ENCODE peak calls at places on chromosomes 3 and 15, in nine cellular contexts. D is heart left ventricle, Q is fibroblast of lung, L is tibial artery, E is BJ, O is bronchial epithelial cell, R is upper lobe of left lung, T is SK-N-SH, Y is pancreas. M is an unnamed sample. For H3K27me3, the result is how much of the 10 kb centered on the place peaks cover.

GRCh38 chr15:86066174-86066829 is 13.4 kb upstream of the AGBL1 start:
- DNase-seq in D (no peak), Q (no peak), L (no peak), E (no peak), O (no peak), R (no peak), T (no peak), Y (no peak), M (no peak)

GRCh38 chr15:99151156-99151555 is 46.3 kb downstream of the SYNM start:
- DNase-seq in D (no peak), Q (no peak), L (no peak), E (no peak), O (no peak), R (no peak), T (no peak), Y (no peak), M (no peak)

GRCh38 chr3:39449796-39450195 is 17.7 kb upstream of the MOBP start:
- DNase-seq in D (no peak), Q (no peak), L (no peak), E (no peak), O (no peak), R (no peak), T (no peak), Y (no peak), M (no peak)

GRCh38 chr3:22089284-22089683 is 338.3 kb upstream of the ZNF385D start:
- DNase-seq in D (no peak), Q (peak), L (no peak), E (no peak), O (peak), R (no peak), T (peak), Y (no peak), M (no peak)

GRCh38 chr15:52261498-52262242 is 33.9 kb downstream of the MYO5C start:
- DNase-seq in D (peak), Q (peak), L (peak), E (peak), O (peak), R (no peak), T (peak), Y (no peak), M (peak)

GRCh38 chr3:120204338-120204737 is 80.7 kb downstream of the GPR156 start:
- DNase-seq in D (no peak), Q (no peak), L (no peak), E (no peak), O (no peak), R (no peak), T (no peak), Y (no peak), M (no peak)

GRCh38 chr15:45522931-45523331 is 376 bp upstream of the SLC30A4 start:
- DNase-seq in D (no peak), Q (peak), L (no peak), E (no peak), O (peak), R (no peak), T (no peak), Y (no peak), M (no peak)

GRCh38 chr3:184659797-184660301 is 52.0 kb downstream of the MAGEF1 start:
- DNase-seq in D (peak), Q (no peak), L (no peak), E (no peak), O (no peak), R (peak), T (peak), Y (no peak), M (no peak)

GRCh38 chr3:188584162-188584529 is 430.2 kb downstream of the LPP start:
- DNase-seq in D (no peak), Q (peak), L (no peak), E (no peak), O (peak), R (no peak), T (no peak), Y (no peak), M (no peak)

GRCh38 chr3:185216587-185216918 is 37.3 kb downstream of the EHHADH start:
- DNase-seq in D (no peak), Q (no peak), L (no peak), E (no peak), O (no peak), R (no peak), T (no peak), Y (no peak), M (no peak)

GRCh38 chr15:31758126-31758525 is 272.2 kb upstream of the CHRNA7 start:
- DNase-seq in D (peak), Q (peak), L (peak), E (no peak), O (peak), R (no peak), T (peak), Y (peak), M (no peak)

GRCh38 chr3:57006949-57007419 is 53.5 kb upstream of the SPATA12 start:
- DNase-seq in D (no peak), Q (peak), L (peak), E (no peak), O (peak), R (peak), T (no peak), Y (no peak), M (no peak)

GRCh38 chr15:29133321-29133720 is 136.3 kb downstream of the NSMCE3 start:
- DNase-seq in D (no peak), Q (no peak), L (no peak), E (no peak), O (no peak), R (no peak), T (peak), Y (peak), M (no peak)

GRCh38 chr3:143851331-143852017 is 3.2 kb upstream of the SLC9A9 start:
- DNase-seq in D (no peak), Q (no peak), L (no peak), E (no peak), O (peak), R (no peak), T (no peak), Y (no peak), M (no peak)

GRCh38 chr3:143849854-143850549 is 1.7 kb upstream of the SLC9A9 start:
- DNase-seq in D (no peak), Q (peak), L (no peak), E (peak), O (peak), R (no peak), T (no peak), Y (no peak), M (peak)

GRCh38 chr3:143850877-143851276 is 2.6 kb upstream of the SLC9A9 start:
- DNase-seq in D (no peak), Q (no peak), L (no peak), E (no peak), O (peak), R (no peak), T (no peak), Y (no peak), M (no peak)

GRCh38 chr3:143848707-143849106 is 439 bp upstream of the SLC9A9 start:
- DNase-seq in D (no peak), Q (no peak), L (no peak), E (no peak), O (no peak), R (no peak), T (no peak), Y (no peak), M (no peak)

GRCh38 chr3:143847787-143848631 is at the start of gene SLC9A9:
- DNase-seq in D (peak), Q (peak), L (peak), E (peak), O (peak), R (no peak), T (no peak), Y (no peak), M (peak)
- H3K4me3 ChIP-seq in D (peak), Q (peak), L (peak), E (peak), O (peak), R (peak), T (peak), Y (peak), M (peak)

GRCh38 chr3:141049681-141050080 is 1.5 kb upstream of the SPSB4 start:
- DNase-seq in D (no peak), Q (no peak), L (no peak), E (no peak), O (no peak), R (no peak), T (peak), Y (no peak), M (no peak)
- TF ChIP-seq CTCF in D (no peak), Q (peak), L (no peak), E (no peak), O (no peak), R (no peak), T (peak), Y (peak), M (no peak)

DNA sequence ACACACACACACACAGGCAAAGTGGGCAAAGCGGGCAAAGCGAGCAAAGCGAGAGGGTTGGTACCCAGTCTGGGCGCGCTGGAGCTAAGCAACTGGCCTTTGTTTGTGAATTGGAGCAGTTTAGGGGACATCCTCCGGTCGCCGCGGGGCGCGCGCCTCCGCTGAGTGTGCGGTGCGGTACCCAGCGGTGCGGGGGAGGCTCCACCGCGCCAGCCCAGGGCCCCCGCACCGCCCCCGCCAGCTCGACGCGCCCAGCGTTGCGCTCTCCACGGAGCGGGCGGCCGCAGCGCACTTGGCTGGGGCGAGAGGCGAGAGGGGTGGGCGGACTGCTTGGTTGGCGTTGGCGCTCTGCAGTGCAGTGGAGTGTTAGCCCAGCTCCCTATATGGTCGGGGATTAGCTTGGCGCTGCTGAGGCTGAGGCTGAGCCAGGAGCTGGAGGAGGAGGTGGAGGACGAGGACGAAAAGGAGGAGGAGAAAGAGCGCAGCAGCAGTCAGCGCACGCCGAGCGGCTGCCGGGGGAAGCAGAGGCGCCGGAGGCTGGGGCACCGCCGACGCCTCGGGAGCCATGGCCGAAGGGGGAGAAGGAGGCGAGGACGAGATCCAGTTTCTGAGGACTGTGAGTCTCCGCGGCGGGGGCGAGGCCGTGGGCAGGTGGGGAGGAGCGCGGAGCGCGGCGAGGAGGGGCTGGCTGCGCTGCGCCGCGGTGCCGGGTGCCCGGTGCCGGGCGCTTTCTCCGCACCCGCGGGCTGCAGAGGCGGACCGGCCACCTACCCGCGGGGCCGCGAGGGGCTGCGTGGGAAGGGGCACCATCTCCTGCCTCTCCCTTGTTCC is at the start of gene RYR3:
- DNase-seq in D (peak), Q (peak), L (peak), E (no peak), O (peak), R (peak), T (peak), Y (no peak), M (peak)
- H3K27me3 ChIP-seq in D (half or more), Q (under half), L (under half), E (under half), O (under half), R (under half), T (under half), Y (under half), M (under half)

GRCh38 chr3:151379083-151379734 is 5.3 kb downstream of the P2RY12 start:
- DNase-seq in D (no peak), Q (peak), L (peak), E (no peak), O (peak), R (no peak), T (peak), Y (no peak), M (no peak)

GRCh38 chr3:151383111-151383510 is 1.4 kb downstream of the P2RY12 start:
- DNase-seq in D (no peak), Q (no peak), L (no peak), E (no peak), O (no peak), R (no peak), T (no peak), Y (no peak), M (no peak)

GRCh38 chr3:151372063-151372820 is 12.3 kb downstream of the P2RY12 start:
- DNase-seq in D (no peak), Q (peak), L (no peak), E (no peak), O (peak), R (no peak), T (no peak), Y (no peak), M (no peak)

GRCh38 chr3:151382671-151383070 is 1.9 kb downstream of the P2RY12 start:
- DNase-seq in D (no peak), Q (no peak), L (no peak), E (no peak), O (no peak), R (no peak), T (no peak), Y (no peak), M (no peak)

DNA sequence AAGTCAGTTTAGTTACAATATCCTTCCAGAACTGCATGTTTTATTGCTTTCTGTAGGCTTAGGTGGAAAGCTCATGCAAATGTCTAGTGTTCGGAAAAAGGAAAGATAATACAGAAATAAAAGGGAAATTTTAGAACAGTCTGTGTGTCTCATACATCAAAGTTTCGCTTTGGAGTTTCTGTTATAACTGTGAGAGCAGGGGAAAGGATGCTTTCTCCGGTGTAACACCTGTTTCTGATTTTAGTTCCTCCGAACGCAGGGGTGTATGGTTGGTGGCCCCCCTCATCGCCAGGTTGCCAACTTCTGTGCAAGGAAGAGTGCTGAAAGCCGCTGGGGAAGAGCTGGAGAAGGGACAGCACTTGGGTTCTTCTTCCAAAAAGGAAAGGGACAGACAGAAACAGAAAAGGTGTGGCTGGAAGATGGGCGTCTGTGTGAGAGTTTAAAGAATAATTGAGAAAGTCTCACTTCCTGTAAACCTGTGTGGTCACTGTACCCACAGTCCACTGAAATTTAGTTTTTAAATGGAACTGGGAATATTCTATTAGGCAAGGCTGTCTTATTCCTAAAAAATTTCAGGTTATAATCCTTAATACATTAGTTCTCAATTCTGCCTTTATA is 6.7 kb downstream of the P2RY12 start:
- DNase-seq in D (no peak), Q (no peak), L (no peak), E (no peak), O (no peak), R (no peak), T (no peak), Y (no peak), M (peak)
- H3K4me3 ChIP-seq in D (no peak), Q (no peak), L (no peak), E (no peak), O (no peak), R (no peak), T (no peak), Y (no peak), M (peak)

GRCh38 chr3:182869059-182869458 is 75.8 kb downstream of the ATP11B start:
- DNase-seq in D (no peak), Q (no peak), L (no peak), E (no peak), O (no peak), R (no peak), T (no peak), Y (no peak), M (no peak)
- TF ChIP-seq CTCF in D (no peak), Q (no peak), L (no peak), E (no peak), O (no peak), R (no peak), T (no peak), Y (no peak), M (no peak)

DNA sequence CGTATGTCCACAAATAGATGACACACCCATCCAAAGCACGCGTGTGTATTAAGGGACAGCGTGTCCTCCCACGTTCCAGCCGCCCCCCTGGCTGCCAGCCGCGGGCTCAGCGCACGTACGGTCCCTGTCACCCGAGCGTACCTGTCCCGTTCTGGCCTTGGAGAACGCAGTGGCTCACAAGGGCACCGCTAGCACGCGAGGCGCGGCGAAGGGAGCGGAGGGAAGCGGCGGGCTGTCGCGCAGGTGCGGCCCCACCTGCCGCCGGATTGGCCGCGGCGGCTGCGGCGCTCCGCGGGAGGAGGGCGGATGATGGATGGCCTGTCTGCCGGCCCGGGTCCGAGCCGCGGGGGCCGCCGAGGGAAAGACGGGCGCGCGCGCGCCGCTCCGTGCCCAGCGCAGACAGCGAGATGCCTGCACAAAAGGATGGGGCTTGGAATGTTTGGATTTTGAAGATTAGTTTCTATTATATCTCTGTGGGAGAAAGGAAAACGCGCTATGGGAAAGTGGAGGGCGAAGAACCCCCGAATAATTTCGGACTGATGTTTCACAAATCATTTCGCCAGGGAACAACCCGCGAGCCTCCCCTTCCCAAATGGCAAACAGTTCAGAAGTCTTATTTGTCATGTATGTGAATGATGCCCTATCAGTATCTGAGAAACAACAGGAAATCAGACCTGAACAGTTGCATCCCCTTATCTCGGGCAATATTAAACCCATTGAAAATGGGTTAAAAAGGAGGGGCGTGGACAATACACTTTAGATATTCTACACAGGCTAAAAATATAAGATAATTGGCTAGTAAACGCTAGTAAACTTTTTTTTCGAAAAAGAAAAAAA is 1003.6 kb upstream of the NR2F2 start:
- DNase-seq in D (peak), Q (no peak), L (peak), E (no peak), O (no peak), R (peak), T (peak), Y (peak), M (no peak)
- H3K27me3 ChIP-seq in D (under half), Q (under half), L (under half), E (under half), O (under half), R (under half), T (under half), Y (under half), M (under half)

DNA sequence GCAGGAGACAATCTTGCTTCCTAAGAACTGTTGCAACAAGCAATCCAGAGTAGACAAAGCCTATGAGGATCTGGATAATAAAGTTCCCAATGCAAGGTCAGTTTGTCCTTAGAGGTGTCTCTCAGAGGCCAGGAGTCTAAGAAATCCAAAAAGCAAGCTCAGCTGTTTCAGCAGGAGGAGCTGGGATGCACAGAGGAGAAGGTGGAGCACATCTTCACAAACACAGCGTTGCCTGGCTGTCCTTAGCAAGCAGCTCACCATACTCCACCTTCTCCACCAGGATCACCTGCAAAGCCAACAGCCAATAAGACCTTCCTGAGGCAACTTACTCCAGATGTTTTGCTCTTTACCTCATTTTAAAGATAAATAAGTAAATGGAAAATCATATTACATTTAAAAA is 365 bp downstream of the ZBED2 start:
- DNase-seq in D (no peak), Q (no peak), L (no peak), E (no peak), O (peak), R (no peak), T (no peak), Y (no peak), M (no peak)
- H3K4me3 ChIP-seq in D (no peak), Q (no peak), L (no peak), E (no peak), O (no peak), R (no peak), T (no peak), Y (no peak), M (no peak)

M was measured in GM06990.